ENCODE peak calls at places on chromosomes 6 and 20, in ten cellular contexts. A, L, S, E, F, U, J, R, Y and D are unnamed samples.

GRCh38 chr6:35048631-35049083 is 92.5 kb downstream of the TCP11 start:
- DNase-seq in A (peak), L (peak), S (no peak), E (peak), F (peak), U (peak), J (peak), R (no peak), Y (peak), D (no peak)

GRCh38 chr6:164749126-164749758 is 560.2 kb downstream of the C6orf118 start:
- DNase-seq in A (no peak), L (no peak), S (no peak), E (no peak), F (no peak), U (no peak), J (no peak), R (no peak), Y (no peak), D (no peak)

GRCh38 chr6:42911171-42912021 is 4.5 kb upstream of the PTCRA start:
- DNase-seq in A (peak), L (peak), S (no peak), E (no peak), F (no peak), U (peak), J (no peak), R (no peak), Y (no peak), D (no peak)

GRCh38 chr6:168404560-168404959 is 36.4 kb upstream of the SMOC2 start:
- DNase-seq in A (no peak), L (no peak), S (no peak), E (no peak), F (no peak), U (no peak), J (no peak), R (no peak), Y (no peak), D (no peak)

GRCh38 chr6:41798901-41799300 is 11.4 kb downstream of the TOMM6 start:
- DNase-seq in A (no peak), L (no peak), S (no peak), E (no peak), F (no peak), U (no peak), J (no peak), R (no peak), Y (no peak), D (no peak)

GRCh38 chr6:74925683-74926082 is 280.2 kb downstream of the COL12A1 start:
- DNase-seq in A (no peak), L (peak), S (no peak), E (no peak), F (no peak), U (no peak), J (no peak), R (no peak), Y (no peak), D (no peak)

GRCh38 chr6:15977050-15977449 is 151.8 kb upstream of the MYLIP start:
- DNase-seq in A (no peak), L (no peak), S (no peak), E (no peak), F (no peak), U (no peak), J (no peak), R (no peak), Y (no peak), D (no peak)

GRCh38 chr20:48606841-48607543 is 220.8 kb downstream of the PREX1 start:
- DNase-seq in A (no peak), L (no peak), S (no peak), E (no peak), F (no peak), U (no peak), J (no peak), R (no peak), Y (no peak), D (no peak)

GRCh38 chr20:34938466-34939163 is 17.0 kb downstream of the GSS start:
- DNase-seq in A (no peak), L (no peak), S (no peak), E (no peak), F (no peak), U (no peak), J (no peak), R (no peak), Y (no peak), D (no peak)

GRCh38 chr6:31712296-31712695 is 2.9 kb upstream of the LY6G6D start:
- DNase-seq in A (no peak), L (no peak), S (no peak), E (no peak), F (peak), U (no peak), J (no peak), R (no peak), Y (no peak), D (peak)

GRCh38 chr6:14452567-14453527 is 335.3 kb downstream of the CD83 start:
- DNase-seq in A (no peak), L (peak), S (peak), E (peak), F (peak), U (no peak), J (no peak), R (no peak), Y (no peak), D (no peak)

GRCh38 chr6:110340566-110340965 is 17.6 kb downstream of the METTL24 start:
- DNase-seq in A (no peak), L (no peak), S (no peak), E (no peak), F (no peak), U (no peak), J (no peak), R (no peak), Y (no peak), D (no peak)

GRCh38 chr6:107128175-107128574 is 12.9 kb upstream of the BEND3 start:
- DNase-seq in A (no peak), L (no peak), S (no peak), E (no peak), F (no peak), U (no peak), J (no peak), R (no peak), Y (peak), D (no peak)

GRCh38 chr6:21193790-21194189 is 399.8 kb upstream of the SOX4 start:
- DNase-seq in A (no peak), L (no peak), S (no peak), E (no peak), F (no peak), U (no peak), J (no peak), R (no peak), Y (no peak), D (no peak)

GRCh38 chr6:138914701-138915100 is 73.4 kb downstream of the REPS1 start:
- DNase-seq in A (no peak), L (no peak), S (no peak), E (no peak), F (no peak), U (no peak), J (no peak), R (no peak), Y (no peak), D (no peak)

GRCh38 chr6:39420300-39421265 is 98.1 kb upstream of the KCNK16 start:
- DNase-seq in A (no peak), L (no peak), S (no peak), E (no peak), F (no peak), U (no peak), J (no peak), R (no peak), Y (peak), D (no peak)

GRCh38 chr6:34536959-34537848 is 18.9 kb downstream of the SPDEF start:
- DNase-seq in A (no peak), L (no peak), S (no peak), E (no peak), F (no peak), U (no peak), J (no peak), R (no peak), Y (no peak), D (no peak)

GRCh38 chr6:158564243-158565121 is 4.6 kb downstream of the TMEM181 start:
- DNase-seq in A (no peak), L (no peak), S (peak), E (peak), F (no peak), U (no peak), J (no peak), R (peak), Y (no peak), D (no peak)

GRCh38 chr20:24633026-24633425 is 163.6 kb downstream of the SYNDIG1 start:
- DNase-seq in A (no peak), L (no peak), S (no peak), E (no peak), F (no peak), U (no peak), J (no peak), R (no peak), Y (no peak), D (no peak)

GRCh38 chr20:38985603-38986170 is 23.5 kb downstream of the DHX35 start:
- DNase-seq in A (no peak), L (peak), S (no peak), E (no peak), F (no peak), U (no peak), J (no peak), R (no peak), Y (peak), D (peak)

GRCh38 chr20:33915726-33916331 is 77.9 kb upstream of the RALY start:
- DNase-seq in A (peak), L (peak), S (peak), E (peak), F (peak), U (peak), J (no peak), R (peak), Y (no peak), D (peak)

GRCh38 chr20:36830791-36831691 is 44.9 kb upstream of the TLDC2 start:
- DNase-seq in A (no peak), L (no peak), S (no peak), E (no peak), F (no peak), U (peak), J (no peak), R (no peak), Y (peak), D (no peak)

GRCh38 chr6:52416629-52417151 is 3.5 kb upstream of the EFHC1 start:
- DNase-seq in A (peak), L (peak), S (peak), E (peak), F (peak), U (peak), J (no peak), R (no peak), Y (peak), D (peak)

GRCh38 chr20:45611054-45611453 is 18.5 kb upstream of the WFDC10A start:
- DNase-seq in A (no peak), L (no peak), S (no peak), E (no peak), F (no peak), U (no peak), J (no peak), R (no peak), Y (peak), D (peak)

GRCh38 chr6:45464685-45465084 is 87.0 kb upstream of the SUPT3H start:
- DNase-seq in A (no peak), L (no peak), S (no peak), E (no peak), F (no peak), U (no peak), J (no peak), R (no peak), Y (no peak), D (no peak)